ENCODE peak calls at places on chromosomes 16 and 17, in ten cellular contexts. One of them, this sample, is unnamed.

GRCh38 chr16:29849505-29849904 is 13.5 kb downstream of the CDIPT start:
- DNase-seq in K562: no peak
- DNase-seq in HCT116: no peak
- DNase-seq in WTC11: no peak
- DNase-seq in A549: no peak
- DNase-seq in SK-N-SH: no peak
- DNase-seq in HepG2: no peak
- DNase-seq in H1: no peak
- DNase-seq in endothelial cell of umbilical vein: no peak
- DNase-seq in GM12878: no peak
- DNase-seq in this sample: no peak

GRCh38 chr17:45230787-45231480 is 9.2 kb downstream of the FMNL1 start:
- DNase-seq in K562: no peak
- DNase-seq in HCT116: no peak
- DNase-seq in WTC11: no peak
- DNase-seq in A549: no peak
- DNase-seq in SK-N-SH: peak; percentile 77
- DNase-seq in HepG2: no peak
- DNase-seq in H1: no peak
- DNase-seq in endothelial cell of umbilical vein: no peak
- DNase-seq in GM12878: no peak
- DNase-seq in this sample: no peak

GRCh38 chr17:57369509-57369945 is 113.2 kb downstream of the MSI2 start:
- DNase-seq in K562: no peak
- DNase-seq in HCT116: no peak
- DNase-seq in WTC11: no peak
- DNase-seq in A549: no peak
- DNase-seq in SK-N-SH: no peak
- DNase-seq in HepG2: peak; percentile 15
- DNase-seq in H1: no peak
- DNase-seq in endothelial cell of umbilical vein: no peak
- DNase-seq in GM12878: no peak
- DNase-seq in this sample: no peak

GRCh38 chr16:30142672-30143346 is 19.8 kb upstream of the MAPK3 start:
- DNase-seq in K562: peak; percentile 50
- DNase-seq in HCT116: no peak
- DNase-seq in WTC11: no peak
- DNase-seq in A549: no peak
- DNase-seq in SK-N-SH: no peak
- DNase-seq in HepG2: peak; percentile 61
- DNase-seq in H1: no peak
- DNase-seq in endothelial cell of umbilical vein: no peak
- DNase-seq in GM12878: peak; percentile 30
- DNase-seq in this sample: peak; percentile 67

GRCh38 chr17:3744032-3744431 is 20.3 kb downstream of the HASPIN start:
- DNase-seq in K562: no peak
- DNase-seq in HCT116: no peak
- DNase-seq in WTC11: no peak
- DNase-seq in A549: no peak
- DNase-seq in SK-N-SH: no peak
- DNase-seq in HepG2: no peak
- DNase-seq in H1: no peak
- DNase-seq in endothelial cell of umbilical vein: no peak
- DNase-seq in GM12878: no peak
- DNase-seq in this sample: no peak

GRCh38 chr17:43832168-43832975 is 574 bp downstream of the MPP3 start:
- DNase-seq in K562: peak; percentile 57
- DNase-seq in HCT116: no peak
- DNase-seq in WTC11: peak; percentile 40
- DNase-seq in A549: peak; percentile 92
- DNase-seq in SK-N-SH: peak; percentile 90
- DNase-seq in HepG2: peak; percentile 21
- DNase-seq in H1: no peak
- DNase-seq in endothelial cell of umbilical vein: peak; percentile 48
- DNase-seq in GM12878: no peak
- DNase-seq in this sample: no peak

GRCh38 chr16:30626230-30626629 is 16.0 kb upstream of the ZNF689 start:
- DNase-seq in K562: no peak
- DNase-seq in HCT116: no peak
- DNase-seq in WTC11: no peak
- DNase-seq in A549: no peak
- DNase-seq in SK-N-SH: no peak
- DNase-seq in HepG2: no peak
- DNase-seq in H1: no peak
- DNase-seq in endothelial cell of umbilical vein: no peak
- DNase-seq in GM12878: no peak
- DNase-seq in this sample: no peak

GRCh38 chr16:1048442-1049112 is 24.0 kb upstream of the SSTR5 start:
- DNase-seq in K562: peak; percentile 69
- DNase-seq in HCT116: no peak
- DNase-seq in WTC11: peak; percentile 86
- DNase-seq in A549: peak; percentile 69
- DNase-seq in SK-N-SH: peak; percentile 69
- DNase-seq in HepG2: peak; percentile 14
- DNase-seq in H1: peak; percentile 41
- DNase-seq in endothelial cell of umbilical vein: peak; percentile 26
- DNase-seq in GM12878: no peak
- DNase-seq in this sample: peak; percentile 17

GRCh38 chr16:66548068-66548467 is 1.9 kb downstream of the TK2 start:
- DNase-seq in K562: no peak
- DNase-seq in HCT116: no peak
- DNase-seq in WTC11: no peak
- DNase-seq in A549: no peak
- DNase-seq in SK-N-SH: no peak
- DNase-seq in HepG2: no peak
- DNase-seq in H1: no peak
- DNase-seq in endothelial cell of umbilical vein: no peak
- DNase-seq in GM12878: no peak
- DNase-seq in this sample: no peak

GRCh38 chr16:66548868-66549267 is 1.1 kb downstream of the TK2 start:
- DNase-seq in K562: no peak
- DNase-seq in HCT116: no peak
- DNase-seq in WTC11: no peak
- DNase-seq in A549: no peak
- DNase-seq in SK-N-SH: no peak
- DNase-seq in HepG2: no peak
- DNase-seq in H1: no peak
- DNase-seq in endothelial cell of umbilical vein: no peak
- DNase-seq in GM12878: no peak
- DNase-seq in this sample: no peak

GRCh38 chr16:66549284-66550131 is at the start of gene TK2:
- DNase-seq in K562: peak; percentile 69
- DNase-seq in HCT116: no peak
- DNase-seq in WTC11: peak; percentile 72
- DNase-seq in A549: peak; percentile 65
- DNase-seq in SK-N-SH: peak; percentile 91
- DNase-seq in HepG2: peak; percentile 37
- DNase-seq in H1: no peak
- DNase-seq in endothelial cell of umbilical vein: peak; percentile 66
- DNase-seq in GM12878: no peak
- DNase-seq in this sample: peak; percentile 88

GRCh38 chr16:66544358-66544757 is 5.6 kb downstream of the TK2 start:
- DNase-seq in K562: no peak
- DNase-seq in HCT116: no peak
- DNase-seq in WTC11: no peak
- DNase-seq in A549: no peak
- DNase-seq in SK-N-SH: no peak
- DNase-seq in HepG2: no peak
- DNase-seq in H1: no peak
- DNase-seq in endothelial cell of umbilical vein: no peak
- DNase-seq in GM12878: no peak
- DNase-seq in this sample: no peak

DNA sequence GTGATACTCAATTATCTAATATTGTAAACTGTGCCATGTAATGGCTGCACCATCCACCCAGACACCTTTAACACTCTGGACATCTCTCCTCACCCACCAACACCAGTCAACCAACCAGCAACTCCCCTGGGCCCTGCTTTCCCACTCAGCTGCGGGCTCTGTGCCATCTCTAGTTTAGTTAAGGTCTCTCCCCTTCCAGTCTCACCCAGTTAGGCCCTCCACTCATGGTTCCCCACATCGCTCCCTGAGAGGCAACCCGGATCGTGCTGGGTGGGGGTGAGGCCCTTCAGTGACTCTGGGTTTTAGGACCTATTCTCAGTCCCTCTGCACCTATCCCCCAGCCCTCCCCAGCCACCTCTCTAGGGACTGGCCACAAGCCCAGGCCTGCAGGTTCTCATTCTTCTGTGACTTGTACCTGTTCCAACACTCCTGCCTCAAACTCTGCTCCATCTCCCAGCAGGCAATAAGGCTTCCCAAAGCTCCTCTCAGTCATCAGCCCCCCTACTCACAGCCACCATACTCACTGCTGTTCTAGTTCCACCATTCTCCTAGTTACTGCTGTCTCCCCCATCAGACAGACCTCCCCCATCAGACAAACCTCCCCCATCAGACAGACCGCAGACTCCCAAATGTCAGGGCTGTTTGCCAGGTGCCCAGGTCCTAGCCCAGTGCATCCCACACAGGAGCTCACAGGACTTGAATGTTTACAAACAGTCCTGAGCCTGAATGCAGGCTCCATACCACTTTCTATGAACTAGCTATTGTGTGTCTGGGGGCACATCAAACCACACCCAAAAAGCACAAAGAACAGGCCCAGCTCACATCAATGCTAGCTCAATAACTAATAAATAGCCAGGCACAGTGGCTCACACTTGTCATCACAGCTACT is 2.6 kb downstream of the TK2 start:
- DNase-seq in K562: no peak
- DNase-seq in HCT116: no peak
- DNase-seq in WTC11: no peak
- DNase-seq in A549: no peak
- DNase-seq in SK-N-SH: no peak
- DNase-seq in HepG2: no peak
- DNase-seq in H1: no peak
- DNase-seq in endothelial cell of umbilical vein: no peak
- DNase-seq in GM12878: no peak
- DNase-seq in this sample: no peak
- TF ChIP-seq MAX in K562: no peak
- TF ChIP-seq MAX in HCT116: no peak
- TF ChIP-seq MAX in WTC11: no peak
- TF ChIP-seq MAX in A549: no peak
- TF ChIP-seq MAX in SK-N-SH: no peak
- TF ChIP-seq MAX in HepG2: no peak
- TF ChIP-seq MAX in H1: no peak
- TF ChIP-seq MAX in endothelial cell of umbilical vein: no peak
- TF ChIP-seq MAX in GM12878: no peak
- TF ChIP-seq MAX in this sample: no peak

DNA sequence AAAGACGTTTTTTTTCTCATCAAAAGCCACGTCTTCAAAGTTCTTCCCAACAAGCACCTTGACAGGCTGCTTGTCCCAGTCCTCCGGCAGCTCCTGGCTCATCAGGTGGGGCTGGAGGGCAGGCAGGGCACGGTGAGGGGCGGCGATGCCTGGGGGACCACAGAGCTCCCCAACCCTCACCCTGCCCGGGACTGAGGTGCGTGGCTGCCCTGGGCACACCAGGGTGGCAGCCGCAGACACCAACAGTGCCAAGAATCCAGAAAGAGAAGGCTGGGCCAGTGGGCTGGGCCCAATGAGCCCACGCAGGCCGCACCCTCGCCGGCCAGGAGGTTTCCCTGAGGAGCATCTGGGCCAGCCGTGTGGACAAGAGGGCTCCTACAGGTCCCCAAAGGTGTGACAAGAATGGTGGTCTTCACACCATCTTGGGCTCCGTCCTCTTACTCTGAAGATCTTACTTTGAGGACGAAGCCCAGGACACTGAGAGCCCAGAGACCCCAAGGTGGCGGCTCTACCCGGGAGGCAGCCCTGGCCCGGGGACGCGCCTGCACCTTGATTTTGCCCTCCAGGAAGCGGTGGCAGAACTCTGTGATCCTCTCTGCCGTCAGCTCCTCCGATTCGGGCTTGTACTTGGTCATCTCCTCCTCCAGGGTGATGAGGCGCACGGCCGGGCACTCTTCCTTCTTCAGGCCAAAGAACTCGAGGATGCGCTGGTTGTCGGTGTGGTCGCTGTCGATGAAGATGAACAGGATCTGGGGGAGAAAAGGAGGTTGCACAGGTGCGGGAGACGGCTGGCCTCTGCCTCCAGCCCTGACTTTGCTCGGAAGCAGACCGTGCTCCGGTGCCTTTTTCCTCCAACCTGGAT is 11.3 kb upstream of the PPP1R27 start:
- DNase-seq in K562: no peak
- DNase-seq in HCT116: no peak
- DNase-seq in WTC11: no peak
- DNase-seq in A549: no peak
- DNase-seq in SK-N-SH: no peak
- DNase-seq in HepG2: no peak
- DNase-seq in H1: no peak
- DNase-seq in endothelial cell of umbilical vein: no peak
- DNase-seq in GM12878: no peak
- DNase-seq in this sample: no peak
- TF ChIP-seq MAX in K562: no peak
- TF ChIP-seq MAX in HCT116: no peak
- TF ChIP-seq MAX in WTC11: no peak
- TF ChIP-seq MAX in A549: no peak
- TF ChIP-seq MAX in SK-N-SH: no peak
- TF ChIP-seq MAX in HepG2: no peak
- TF ChIP-seq MAX in H1: no peak
- TF ChIP-seq MAX in endothelial cell of umbilical vein: no peak
- TF ChIP-seq MAX in GM12878: no peak
- TF ChIP-seq MAX in this sample: no peak

GRCh38 chr16:85648782-85649181 is 35.7 kb downstream of the GSE1 start:
- DNase-seq in K562: no peak
- DNase-seq in HCT116: no peak
- DNase-seq in WTC11: no peak
- DNase-seq in A549: no peak
- DNase-seq in SK-N-SH: no peak
- DNase-seq in HepG2: no peak
- DNase-seq in H1: no peak
- DNase-seq in endothelial cell of umbilical vein: no peak
- DNase-seq in GM12878: no peak
- DNase-seq in this sample: no peak

GRCh38 chr16:85648070-85648714 is 35.1 kb downstream of the GSE1 start:
- DNase-seq in K562: no peak
- DNase-seq in HCT116: no peak
- DNase-seq in WTC11: no peak
- DNase-seq in A549: no peak
- DNase-seq in SK-N-SH: no peak
- DNase-seq in HepG2: no peak
- DNase-seq in H1: no peak
- DNase-seq in endothelial cell of umbilical vein: no peak
- DNase-seq in GM12878: no peak
- DNase-seq in this sample: no peak

GRCh38 chr16:85650864-85651811 is 37.6 kb downstream of the GINS2 start:
- DNase-seq in K562: no peak
- DNase-seq in HCT116: no peak
- DNase-seq in WTC11: no peak
- DNase-seq in A549: no peak
- DNase-seq in SK-N-SH: peak; percentile 86
- DNase-seq in HepG2: no peak
- DNase-seq in H1: no peak
- DNase-seq in endothelial cell of umbilical vein: no peak
- DNase-seq in GM12878: no peak
- DNase-seq in this sample: no peak

GRCh38 chr16:85649978-85650863 is 37.1 kb downstream of the GSE1 start:
- DNase-seq in K562: no peak
- DNase-seq in HCT116: no peak
- DNase-seq in WTC11: no peak
- DNase-seq in A549: no peak
- DNase-seq in SK-N-SH: peak; percentile 66
- DNase-seq in HepG2: no peak
- DNase-seq in H1: no peak
- DNase-seq in endothelial cell of umbilical vein: no peak
- DNase-seq in GM12878: no peak
- DNase-seq in this sample: no peak

DNA sequence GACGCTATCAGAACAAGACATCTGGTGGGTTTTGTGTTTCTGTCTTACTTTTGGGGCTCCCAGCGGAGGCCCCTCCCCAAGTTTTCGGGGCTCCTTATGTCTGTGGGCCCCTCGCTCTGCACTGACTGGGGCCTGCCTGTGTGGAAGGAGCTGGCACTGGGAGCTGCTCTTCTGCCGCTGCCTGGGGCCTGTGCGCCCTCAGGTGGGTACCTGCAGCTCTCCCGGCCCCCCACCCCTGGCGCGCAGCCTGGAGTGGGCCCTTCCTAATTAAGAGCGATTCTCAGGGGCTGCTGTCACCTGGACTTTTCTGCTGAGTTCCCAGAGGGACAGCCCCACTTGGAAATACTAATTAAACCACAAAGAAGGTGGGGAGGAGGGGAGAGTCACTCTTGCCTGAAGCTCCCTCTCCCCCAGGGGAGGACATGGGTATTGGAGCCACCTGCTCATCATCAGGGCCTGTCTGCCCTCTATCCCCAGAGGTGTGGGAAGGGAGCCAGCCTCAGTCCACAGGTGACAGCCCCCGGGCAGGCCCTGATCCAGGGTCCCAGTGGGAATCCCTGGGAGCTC is 36.4 kb downstream of the GSE1 start:
- DNase-seq in K562: no peak
- DNase-seq in HCT116: no peak
- DNase-seq in WTC11: no peak
- DNase-seq in A549: no peak
- DNase-seq in SK-N-SH: no peak
- DNase-seq in HepG2: no peak
- DNase-seq in H1: no peak
- DNase-seq in endothelial cell of umbilical vein: no peak
- DNase-seq in GM12878: no peak
- DNase-seq in this sample: no peak
- TF ChIP-seq MAX in K562: no peak
- TF ChIP-seq MAX in HCT116: no peak
- TF ChIP-seq MAX in WTC11: no peak
- TF ChIP-seq MAX in A549: no peak
- TF ChIP-seq MAX in SK-N-SH: no peak
- TF ChIP-seq MAX in HepG2: no peak
- TF ChIP-seq MAX in H1: no peak
- TF ChIP-seq MAX in endothelial cell of umbilical vein: no peak
- TF ChIP-seq MAX in GM12878: no peak
- TF ChIP-seq MAX in this sample: no peak

DNA sequence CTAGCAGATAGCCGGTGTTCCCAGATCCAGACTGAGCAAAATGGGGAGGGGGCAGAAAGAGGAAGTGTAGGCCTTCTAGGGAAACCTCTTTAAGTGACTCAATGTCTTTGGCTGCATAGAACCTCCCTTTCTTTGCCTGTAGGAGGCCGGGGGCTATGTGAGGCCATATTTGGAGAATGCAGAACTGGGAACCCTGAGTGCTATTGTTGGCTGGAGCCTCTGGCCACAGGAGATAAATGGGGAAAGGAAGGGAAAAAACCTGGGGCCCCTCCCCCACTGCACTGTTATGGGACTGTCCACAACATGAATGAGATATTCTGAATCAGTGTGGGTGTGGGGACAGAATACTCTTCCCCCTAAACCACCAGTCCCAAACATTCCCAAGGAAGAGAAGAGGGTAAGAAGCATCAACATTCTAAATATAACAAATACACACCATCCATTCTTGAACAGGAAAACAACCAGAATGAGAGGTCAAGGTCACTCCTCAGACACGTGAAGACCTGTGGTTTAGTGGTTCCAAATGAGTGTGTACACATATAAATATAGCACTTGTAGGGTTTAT is 2.4 kb downstream of the VPS25 start:
- DNase-seq in K562: peak; percentile 91
- DNase-seq in HCT116: no peak
- DNase-seq in WTC11: no peak
- DNase-seq in A549: no peak
- DNase-seq in SK-N-SH: no peak
- DNase-seq in HepG2: peak; percentile 53
- DNase-seq in H1: no peak
- DNase-seq in endothelial cell of umbilical vein: peak; percentile 21
- DNase-seq in GM12878: no peak
- DNase-seq in this sample: peak; percentile 75
- TF ChIP-seq MAX in K562: no peak
- TF ChIP-seq MAX in HCT116: no peak
- TF ChIP-seq MAX in WTC11: no peak
- TF ChIP-seq MAX in A549: no peak
- TF ChIP-seq MAX in SK-N-SH: no peak
- TF ChIP-seq MAX in HepG2: peak; percentile 14
- TF ChIP-seq MAX in H1: no peak
- TF ChIP-seq MAX in endothelial cell of umbilical vein: no peak
- TF ChIP-seq MAX in GM12878: no peak
- TF ChIP-seq MAX in this sample: no peak